ENCODE peak calls at places on chromosome 17, in five cellular contexts. O, T, E, J and X are unnamed samples.
A peak's percentile ranks its signal among the peaks of the same experiment; 100 is the strongest.

GRCh38 chr17:45019177-45019711 is 32.2 kb downstream of the DCAKD start:
- DNase-seq in O (peak; percentile 34), T (no peak), E (no peak), J (no peak), X (peak; percentile 67)

GRCh38 chr17:34371405-34371804 is 8.4 kb upstream of the CCL1 start:
- DNase-seq in O (no peak), T (no peak), E (no peak), J (no peak), X (no peak)

GRCh38 chr17:82795615-82796014 is 43.8 kb downstream of the TBCD start:
- DNase-seq in O (no peak), T (no peak), E (no peak), J (no peak), X (no peak)

GRCh38 chr17:79627766-79628690 is 17.2 kb upstream of the RBFOX3 start:
- DNase-seq in O (no peak), T (no peak), E (no peak), J (peak; percentile 24), X (no peak)

GRCh38 chr17:7579839-7580630 is 597 bp downstream of the CD68 start:
- DNase-seq in O (no peak), T (no peak), E (no peak), J (no peak), X (no peak)

GRCh38 chr17:10718547-10718946 is 11.3 kb downstream of the TMEM220 start:
- DNase-seq in O (no peak), T (no peak), E (no peak), J (no peak), X (no peak)

GRCh38 chr17:43021739-43022512 is at the start of gene VAT1:
- DNase-seq in O (peak; percentile 63), T (peak; percentile 71), E (peak; percentile 89), J (peak; percentile 94), X (peak; percentile 83)

GRCh38 chr17:58377005-58377660 is 25.1 kb upstream of the SUPT4H1 start:
- DNase-seq in O (no peak), T (no peak), E (peak; percentile 70), J (peak; percentile 58), X (peak; percentile 83)

GRCh38 chr17:37430051-37430591 is 23.4 kb downstream of the TADA2A start:
- DNase-seq in O (peak; percentile 75), T (no peak), E (peak; percentile 35), J (no peak), X (no peak)

GRCh38 chr17:28004344-28004743 is 38.1 kb upstream of the NLK start:
- DNase-seq in O (no peak), T (no peak), E (no peak), J (no peak), X (no peak)

GRCh38 chr17:81371910-81372760 is 23.1 kb upstream of the BAHCC1 start:
- DNase-seq in O (peak; percentile 48), T (no peak), E (peak; percentile 82), J (peak; percentile 79), X (no peak)

GRCh38 chr17:1289695-1290094 is 10.2 kb downstream of the TRARG1 start:
- DNase-seq in O (no peak), T (no peak), E (no peak), J (no peak), X (no peak)

GRCh38 chr17:58325976-58326468 is 2.6 kb downstream of the TSPOAP1 start:
- DNase-seq in O (no peak), T (no peak), E (peak; percentile 57), J (no peak), X (peak; percentile 14)

GRCh38 chr17:3030096-3030495 is 33.3 kb downstream of the OR1D5 start:
- DNase-seq in O (peak; percentile 89), T (no peak), E (no peak), J (no peak), X (no peak)

GRCh38 chr17:31394544-31394943 is 3.1 kb downstream of the RAB11FIP4 start:
- DNase-seq in O (peak; percentile 77), T (peak; percentile 72), E (peak; percentile 80), J (peak; percentile 85), X (peak; percentile 59)

GRCh38 chr17:80991645-80992076 is at the start of gene CHMP6:
- DNase-seq in O (peak; percentile 76), T (peak; percentile 57), E (peak; percentile 84), J (peak; percentile 77), X (peak; percentile 83)

GRCh38 chr17:44591223-44591622 is 33.9 kb downstream of the FZD2 start:
- DNase-seq in O (peak; percentile 28), T (no peak), E (no peak), J (no peak), X (no peak)

GRCh38 chr17:18185391-18185790 is 1.8 kb downstream of the ALKBH5 start:
- DNase-seq in O (peak; percentile 43), T (no peak), E (peak; percentile 61), J (no peak), X (no peak)

DNA sequence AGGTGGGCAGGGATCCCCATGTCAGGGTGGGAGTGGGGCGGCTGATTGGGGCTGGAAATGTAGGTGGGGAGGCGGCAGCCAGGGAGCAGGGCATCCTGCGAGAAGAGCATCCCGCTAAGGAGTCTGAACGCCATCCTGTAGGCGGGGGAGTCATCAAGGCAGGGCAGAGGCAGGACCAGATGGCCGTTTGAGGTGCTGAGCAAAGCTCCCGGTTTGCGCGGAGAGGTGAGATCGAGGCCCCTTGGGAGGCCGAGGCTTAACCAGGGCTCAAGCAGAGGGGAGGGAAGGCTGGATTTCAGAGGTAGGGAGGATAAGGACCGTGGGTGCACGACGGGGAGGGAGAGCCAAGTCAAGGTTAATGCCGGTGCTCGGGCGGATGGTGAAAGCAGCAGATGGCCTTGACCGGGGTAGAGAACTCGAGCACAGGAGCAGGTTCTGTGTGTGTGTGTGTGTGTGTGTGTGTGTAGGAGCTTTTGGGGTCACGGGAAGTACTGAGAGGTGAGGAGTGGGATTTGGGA is 472 bp upstream of the NME2 start:
- DNase-seq in O (peak; percentile 22), T (no peak), E (no peak), J (peak; percentile 74), X (peak; percentile 7)
- H2BK120ac ChIP-seq in O (peak overlapping the region; percentile 13), T (no peak overlapping the region), E (no peak overlapping the region), J (no peak overlapping the region), X (peak overlapping the region; percentile 55)

GRCh38 chr17:46178550-46179198 is 14.6 kb downstream of the KANSL1 start:
- DNase-seq in O (peak; percentile 44), T (no peak), E (no peak), J (no peak), X (no peak)
- H3K27ac ChIP-seq in O (no peak overlapping the region), T (no peak overlapping the region), E (no peak overlapping the region), J (no peak overlapping the region), X (no peak overlapping the region)

GRCh38 chr17:61391595-61392291 is 7.9 kb upstream of the TBX2 start:
- DNase-seq in O (no peak), T (no peak), E (no peak), J (no peak), X (no peak)

GRCh38 chr17:61392679-61393078 is 7.0 kb upstream of the TBX2 start:
- DNase-seq in O (no peak), T (no peak), E (no peak), J (no peak), X (no peak)

GRCh38 chr17:61394630-61395408 is 4.8 kb upstream of the TBX2 start:
- DNase-seq in O (peak; percentile 22), T (no peak), E (no peak), J (no peak), X (no peak)

GRCh38 chr17:61393904-61394629 is 5.6 kb upstream of the TBX2 start:
- DNase-seq in O (peak; percentile 81), T (no peak), E (peak; percentile 82), J (no peak), X (peak; percentile 96)

DNA sequence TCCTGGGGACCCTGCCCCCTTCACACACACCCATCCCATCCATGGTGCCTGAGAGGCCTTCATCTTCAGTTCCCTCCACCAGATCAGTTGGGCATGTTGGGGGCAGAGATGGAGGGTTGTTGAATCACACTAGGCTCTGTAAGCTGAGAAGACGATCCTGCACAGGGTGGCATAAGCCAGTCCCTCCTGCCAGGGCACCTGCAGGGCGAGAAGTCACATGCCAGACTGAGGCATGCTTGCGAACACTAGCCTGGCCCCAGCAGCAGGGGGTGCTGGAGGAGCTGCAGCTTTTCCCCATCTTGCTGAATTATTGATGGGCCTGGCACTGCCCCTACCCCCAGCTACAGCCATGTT is 6.1 kb upstream of the TBX2 start:
- DNase-seq in O (peak; percentile 18), T (no peak), E (peak; percentile 51), J (peak; percentile 58), X (no peak)
- H3K18ac ChIP-seq in O (peak overlapping the region; percentile 10), T (no peak overlapping the region), E (no peak overlapping the region), J (no peak overlapping the region), X (no peak overlapping the region)

DNA sequence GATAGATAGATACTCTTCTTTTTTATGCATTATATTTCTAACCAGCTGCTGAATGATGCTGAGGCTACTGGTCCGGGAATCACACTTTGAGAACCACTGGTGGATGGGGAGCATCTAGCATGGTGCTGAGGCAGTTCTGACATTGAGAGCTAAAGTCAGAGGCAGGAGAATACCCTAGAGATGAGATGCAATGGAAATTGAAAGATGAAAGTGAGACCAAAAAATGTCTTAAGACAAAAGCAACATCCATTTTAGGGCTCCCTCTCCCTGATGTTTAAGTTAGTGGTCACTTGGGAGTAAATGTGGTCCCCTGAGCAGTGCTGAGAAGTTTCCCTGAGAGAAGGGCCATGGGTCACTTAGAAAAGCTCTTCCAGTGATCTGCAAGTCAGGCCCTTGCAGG is 6.8 kb downstream of the PCTP start:
- DNase-seq in O (no peak), T (no peak), E (no peak), J (no peak), X (no peak)
- H2BK120ac ChIP-seq in O (no peak overlapping the region), T (no peak overlapping the region), E (no peak overlapping the region), J (no peak overlapping the region), X (no peak overlapping the region)

DNA sequence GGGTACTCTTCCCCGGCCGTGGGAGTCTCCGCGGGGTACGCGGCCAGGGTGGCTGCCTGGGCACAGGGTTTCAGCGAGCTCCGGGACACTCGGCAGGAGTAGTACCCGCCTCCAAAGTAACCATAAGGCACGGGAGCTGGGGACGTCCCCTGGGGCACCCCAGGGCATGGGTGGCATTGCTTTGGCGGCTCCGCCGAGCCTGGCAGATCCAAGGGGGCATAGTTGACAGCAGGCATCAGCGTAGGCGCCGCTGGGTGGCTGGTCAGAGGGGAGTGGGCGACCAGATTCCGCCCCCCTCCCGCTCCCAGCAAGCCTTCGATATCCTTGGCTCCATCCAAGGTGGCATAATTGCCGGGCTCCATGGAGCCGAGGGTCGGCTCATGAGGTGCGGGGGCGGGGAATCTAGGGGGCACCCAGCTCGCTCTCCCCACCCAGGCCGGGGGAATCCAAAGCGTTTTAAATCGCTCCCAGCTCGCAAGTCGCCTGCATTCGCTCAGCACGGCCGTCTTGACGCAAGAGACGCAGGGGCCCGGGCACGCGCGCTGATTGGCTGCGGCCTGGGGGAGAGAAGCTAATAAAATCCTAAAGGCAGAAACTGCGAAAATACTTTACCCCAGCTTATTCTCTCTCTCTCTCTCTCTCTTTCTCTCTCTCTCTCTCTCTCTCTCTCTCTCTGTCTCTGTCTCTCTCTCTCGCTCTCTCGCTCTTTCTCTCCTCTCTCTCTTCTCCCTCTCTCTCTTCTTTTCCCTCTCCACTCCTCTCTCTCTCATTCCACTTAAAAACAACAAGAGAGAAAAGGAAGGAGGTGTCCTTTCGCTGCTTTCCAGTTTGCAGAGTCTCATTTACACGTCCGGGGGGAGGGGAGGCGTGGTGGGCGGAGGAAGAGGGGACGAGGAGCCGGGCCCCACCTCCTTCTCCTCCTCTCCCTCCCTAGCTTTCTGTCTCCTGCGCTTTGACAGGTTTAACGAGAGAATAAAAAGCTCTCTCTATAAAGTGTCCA is at the start of gene HOXB13:
- DNase-seq in O (peak; percentile 39), T (no peak), E (peak; percentile 68), J (peak; percentile 81), X (peak; percentile 33)
- H3K27ac ChIP-seq in O (no peak within 1 kb of the TSS), T (no peak within 1 kb of the TSS), E (no peak within 1 kb of the TSS), J (no peak within 1 kb of the TSS), X (no peak within 1 kb of the TSS)